ENCODE peak calls at places on chromosomes 16 and 17, in five cellular contexts. E is breast epithelium, Z is glutamatergic neuron, U is RWPE1, Y is neural crest cell. J is an unnamed sample.

GRCh38 chr16:15572329-15573001 is 70.5 kb downstream of the MARF1 start:
- DNase-seq in E (no peak), Z (no peak), U (no peak), Y (no peak), J (no peak)

GRCh38 chr16:66459878-66460277 is 32.8 kb downstream of the BEAN1 start:
- DNase-seq in E (no peak), Z (peak), U (no peak), Y (no peak), J (no peak)

GRCh38 chr17:65588194-65588808 is 26.9 kb upstream of the AXIN2 start:
- DNase-seq in E (no peak), Z (no peak), U (no peak), Y (no peak), J (no peak)

GRCh38 chr16:81748476-81749198 is 30.5 kb upstream of the PLCG2 start:
- DNase-seq in E (no peak), Z (no peak), U (no peak), Y (no peak), J (no peak)

GRCh38 chr17:77885678-77886386 is 72.7 kb upstream of the TNRC6C start:
- DNase-seq in E (no peak), Z (no peak), U (no peak), Y (no peak), J (no peak)

GRCh38 chr17:7654832-7655540 is 4.3 kb downstream of the ATP1B2 start:
- DNase-seq in E (no peak), Z (no peak), U (no peak), Y (no peak), J (no peak)

GRCh38 chr17:70644093-70644492 is 474.8 kb downstream of the KCNJ2 start:
- DNase-seq in E (no peak), Z (no peak), U (no peak), Y (no peak), J (no peak)

GRCh38 chr17:34645636-34646035 is 66.3 kb downstream of the TMEM132E start:
- DNase-seq in E (no peak), Z (no peak), U (no peak), Y (no peak), J (no peak)

GRCh38 chr17:27778193-27778592 is 22.1 kb downstream of the NOS2 start:
- DNase-seq in E (no peak), Z (no peak), U (no peak), Y (no peak), J (no peak)

GRCh38 chr16:85090873-85091521 is 21.3 kb downstream of the CIBAR2 start:
- DNase-seq in E (no peak), Z (no peak), U (no peak), Y (no peak), J (no peak)

GRCh38 chr17:57931488-57932137 is 23.6 kb downstream of the CUEDC1 start:
- DNase-seq in E (no peak), Z (no peak), U (no peak), Y (no peak), J (no peak)

GRCh38 chr17:40063034-40063765 is 435 bp downstream of the THRA start:
- DNase-seq in E (no peak), Z (peak), U (no peak), Y (peak), J (no peak)

GRCh38 chr16:74309789-74310781 is 13.5 kb downstream of the PSMD7 start:
- DNase-seq in E (no peak), Z (no peak), U (peak), Y (no peak), J (no peak)

GRCh38 chr16:79049040-79049439 is 551.5 kb downstream of the MAF start:
- DNase-seq in E (no peak), Z (no peak), U (no peak), Y (no peak), J (no peak)

GRCh38 chr17:40956401-40957254 is 10.1 kb downstream of the KRT39 start:
- DNase-seq in E (no peak), Z (no peak), U (peak), Y (no peak), J (no peak)

GRCh38 chr17:70319516-70319915 is 150.2 kb downstream of the KCNJ2 start:
- DNase-seq in E (no peak), Z (no peak), U (no peak), Y (no peak), J (no peak)

GRCh38 chr17:51590071-51590470 is 329.7 kb downstream of the UTP18 start:
- DNase-seq in E (no peak), Z (no peak), U (no peak), Y (no peak), J (no peak)

GRCh38 chr16:52545157-52545543 is 1.8 kb downstream of the TOX3 start:
- DNase-seq in E (no peak), Z (no peak), U (no peak), Y (no peak), J (no peak)

GRCh38 chr16:81136331-81137011 is 40.3 kb upstream of the GCSH start:
- DNase-seq in E (no peak), Z (no peak), U (no peak), Y (no peak), J (no peak)

GRCh38 chr17:72826602-72827001 is 265.9 kb downstream of the SLC39A11 start:
- DNase-seq in E (no peak), Z (no peak), U (peak), Y (no peak), J (no peak)

GRCh38 chr16:18969050-18969854 is 14.5 kb upstream of the TMC7 start:
- DNase-seq in E (peak), Z (peak), U (peak), Y (peak), J (peak)

GRCh38 chr17:82273327-82274133 is at the start of gene CSNK1D:
- DNase-seq in E (peak), Z (peak), U (peak), Y (peak), J (peak)

GRCh38 chr16:84643180-84643583 is 5.1 kb upstream of the KLHL36 start:
- DNase-seq in E (no peak), Z (peak), U (peak), Y (no peak), J (no peak)

GRCh38 chr17:38455288-38455915 is 27.1 kb downstream of the ARHGAP23 start:
- DNase-seq in E (no peak), Z (no peak), U (no peak), Y (no peak), J (no peak)

GRCh38 chr17:9987779-9988585 is 82.9 kb upstream of the RCVRN start:
- DNase-seq in E (no peak), Z (peak), U (peak), Y (peak), J (no peak)

GRCh38 chr16:57372372-57373116 is at the start of gene CX3CL1:
- DNase-seq in E (peak), Z (peak), U (no peak), Y (peak), J (peak)

GRCh38 chr17:18184143-18185007 is 747 bp downstream of the ALKBH5 start:
- DNase-seq in E (peak), Z (peak), U (no peak), Y (no peak), J (no peak)

GRCh38 chr17:44898768-44899073 is 524 bp downstream of the EFTUD2 start:
- DNase-seq in E (no peak), Z (no peak), U (peak), Y (no peak), J (no peak)

GRCh38 chr16:53131363-53132071 is 76.7 kb downstream of the CHD9 start:
- DNase-seq in E (peak), Z (peak), U (peak), Y (peak), J (peak)

GRCh38 chr17:36608794-36609497 is 7.6 kb downstream of the MRM1 start:
- DNase-seq in E (no peak), Z (peak), U (peak), Y (peak), J (no peak)

GRCh38 chr16:57276596-57276995 is 7.9 kb downstream of the PLLP start:
- DNase-seq in E (no peak), Z (no peak), U (peak), Y (no peak), J (no peak)

GRCh38 chr17:58575511-58575910 is 61.1 kb upstream of the MTMR4 start:
- DNase-seq in E (no peak), Z (no peak), U (peak), Y (no peak), J (no peak)

GRCh38 chr17:4988168-4988567 is 693 bp upstream of the CAMTA2 start:
- DNase-seq in E (no peak), Z (no peak), U (no peak), Y (no peak), J (no peak)

GRCh38 chr17:36057900-36058299 is 6.2 kb upstream of the CCL18 start:
- DNase-seq in E (no peak), Z (no peak), U (no peak), Y (no peak), J (no peak)

GRCh38 chr17:10628756-10629155 is 28.4 kb downstream of the MYH3 start:
- DNase-seq in E (no peak), Z (peak), U (no peak), Y (no peak), J (no peak)

GRCh38 chr16:88810868-88811599 is 694 bp downstream of the APRT start:
- DNase-seq in E (peak), Z (no peak), U (peak), Y (peak), J (no peak)

GRCh38 chr17:55159251-55159650 is 105.5 kb upstream of the HLF start:
- DNase-seq in E (no peak), Z (no peak), U (no peak), Y (no peak), J (no peak)

DNA sequence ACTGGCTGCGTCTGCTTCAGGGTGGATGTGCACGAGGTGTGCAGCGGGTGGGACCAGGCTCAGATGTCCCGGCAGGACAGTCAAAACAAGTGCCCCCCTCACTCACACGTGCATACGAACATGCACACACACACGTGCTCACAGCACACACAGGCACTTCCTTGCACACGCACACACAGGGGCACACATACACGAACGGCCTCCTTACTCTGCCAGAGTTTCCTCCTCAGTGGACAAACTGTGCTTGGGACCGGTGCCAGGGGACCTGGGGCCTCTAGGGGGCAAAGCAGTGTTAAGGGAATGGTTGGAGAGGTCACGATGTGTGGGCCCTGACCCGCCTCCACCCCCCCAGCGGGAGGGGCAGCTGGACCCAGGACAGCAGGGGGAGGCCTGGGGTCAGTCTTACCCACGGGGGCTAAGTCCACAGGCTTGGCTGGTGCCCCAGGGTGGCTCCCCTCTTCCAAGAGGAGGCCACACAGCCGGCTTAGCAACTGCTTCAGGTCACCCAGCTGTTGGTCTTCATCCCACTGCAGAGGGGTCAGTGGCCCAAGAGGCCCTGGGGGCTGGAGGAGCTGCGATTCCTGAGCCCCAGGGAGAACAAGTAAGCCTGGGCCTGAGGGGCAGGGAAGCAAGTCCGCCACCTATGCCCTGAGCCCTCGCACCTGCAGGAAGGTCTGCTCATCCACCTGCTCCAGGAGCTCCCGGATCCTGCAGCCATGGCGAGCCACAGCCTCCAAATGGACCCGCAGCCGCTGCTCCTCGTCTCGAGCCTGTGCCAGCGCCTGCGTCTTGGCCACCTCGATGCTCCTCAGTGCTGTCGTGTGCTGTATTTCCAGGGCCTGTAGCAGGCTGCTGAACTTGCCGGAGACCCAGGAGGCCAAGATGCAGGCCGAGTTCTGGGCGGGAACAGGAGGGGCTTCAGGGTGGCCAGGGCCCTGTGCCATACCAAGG is 4.9 kb downstream of the TRIM65 start:
- DNase-seq in E (no peak), Z (no peak), U (no peak), Y (no peak), J (no peak)
- TF ChIP-seq CTCF in E (no peak), Z (no peak), U (no peak), Y (no peak), J (no peak)

GRCh38 chr17:76683921-76684745 is 26.6 kb downstream of the MXRA7 start:
- DNase-seq in E (no peak), Z (no peak), U (no peak), Y (no peak), J (no peak)

GRCh38 chr17:76684756-76685155 is 26.0 kb downstream of the MXRA7 start:
- DNase-seq in E (no peak), Z (no peak), U (no peak), Y (no peak), J (no peak)

GRCh38 chr17:76681222-76682137 is 29.3 kb downstream of the MXRA7 start:
- DNase-seq in E (no peak), Z (peak), U (peak), Y (peak), J (no peak)

GRCh38 chr17:76682306-76682705 is 28.5 kb downstream of the MXRA7 start:
- DNase-seq in E (no peak), Z (no peak), U (no peak), Y (no peak), J (no peak)

GRCh38 chr17:76683011-76683755 is 27.6 kb downstream of the MXRA7 start:
- DNase-seq in E (no peak), Z (peak), U (no peak), Y (no peak), J (no peak)
- TF ChIP-seq CTCF in E (no peak), Z (peak), U (no peak), Y (no peak), J (peak)

DNA sequence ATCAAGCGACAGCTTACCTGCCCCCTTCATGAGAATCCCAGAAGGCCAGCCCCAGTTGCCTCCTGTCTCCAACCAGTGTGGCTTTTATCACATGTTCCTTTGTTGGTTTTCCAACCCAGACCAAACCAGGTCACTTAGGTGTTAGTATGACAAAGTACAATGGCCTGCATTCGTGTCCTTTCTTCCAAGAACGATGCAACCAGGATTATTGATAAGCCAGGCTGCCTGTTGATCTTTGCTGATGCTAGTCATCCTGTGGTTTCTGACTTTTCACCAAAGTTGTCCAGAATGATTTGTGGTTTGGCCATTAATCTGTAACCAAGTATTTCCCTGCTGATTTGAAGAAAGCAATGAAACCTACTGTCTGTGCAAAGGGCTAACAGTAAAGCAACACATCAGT is 191.4 kb downstream of the CYLD start:
- DNase-seq in E (no peak), Z (no peak), U (no peak), Y (no peak), J (no peak)
- TF ChIP-seq CTCF in E (no peak), Z (no peak), U (no peak), Y (no peak), J (no peak)

GRCh38 chr17:50505731-50506130 is 2.5 kb upstream of the MYCBPAP start:
- DNase-seq in E (no peak), Z (no peak), U (no peak), Y (no peak), J (no peak)

GRCh38 chr17:50511058-50511457 is 2.8 kb downstream of the MYCBPAP start:
- DNase-seq in E (no peak), Z (no peak), U (no peak), Y (no peak), J (no peak)

GRCh38 chr17:50506298-50506697 is 1.9 kb upstream of the MYCBPAP start:
- DNase-seq in E (no peak), Z (no peak), U (no peak), Y (no peak), J (no peak)

GRCh38 chr17:50508573-50509460 is 578 bp downstream of the MYCBPAP start:
- DNase-seq in E (no peak), Z (no peak), U (no peak), Y (no peak), J (no peak)

DNA sequence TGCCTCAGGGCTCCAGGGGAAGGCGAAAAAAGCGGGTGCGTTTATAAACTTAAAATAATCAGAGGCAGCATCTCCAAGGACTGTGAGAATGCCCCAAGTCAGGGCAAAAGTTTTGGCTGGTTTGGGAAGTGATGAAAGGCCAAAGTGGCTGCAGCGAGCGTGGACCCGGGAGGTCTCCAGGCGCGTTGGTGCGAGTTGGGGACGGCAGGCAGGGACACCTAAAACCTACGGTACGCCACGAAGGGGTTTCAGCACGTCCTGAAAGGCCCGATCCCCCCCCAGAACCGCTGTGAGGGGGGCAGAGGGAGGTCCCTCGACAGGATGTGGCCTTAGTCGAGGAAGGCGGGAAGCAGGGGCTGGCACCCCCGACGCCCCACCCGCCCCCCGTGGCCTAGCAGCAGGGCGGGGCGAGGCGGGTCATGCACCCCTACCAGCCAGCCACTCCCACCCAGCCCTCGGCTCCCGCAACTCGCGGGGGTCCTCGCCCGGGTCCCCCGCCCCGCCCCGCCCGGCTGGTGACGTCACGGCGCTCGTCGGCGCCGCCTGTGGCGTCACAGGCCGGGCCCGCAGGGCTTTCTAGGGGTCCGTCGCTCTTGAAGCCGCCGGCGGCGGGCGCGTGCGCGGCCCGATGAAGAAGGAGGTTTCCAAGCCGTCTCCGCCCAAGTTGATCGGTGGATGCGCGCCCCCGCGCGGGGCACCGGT is at the start of gene MYCBPAP:
- DNase-seq in E (peak), Z (peak), U (no peak), Y (peak), J (peak)
- TF ChIP-seq CTCF in E (no peak), Z (no peak), U (no peak), Y (no peak), J (no peak)

GRCh38 chr16:8758022-8758421 is 39.4 kb downstream of the TMEM186 start:
- DNase-seq in E (no peak), Z (no peak), U (no peak), Y (no peak), J (no peak)

GRCh38 chr16:8761078-8761477 is 36.4 kb downstream of the TMEM186 start:
- DNase-seq in E (no peak), Z (no peak), U (no peak), Y (no peak), J (no peak)

GRCh38 chr16:8763083-8763482 is 34.4 kb downstream of the TMEM186 start:
- DNase-seq in E (no peak), Z (no peak), U (no peak), Y (no peak), J (no peak)

GRCh38 chr16:8762254-8762653 is 35.2 kb downstream of the TMEM186 start:
- DNase-seq in E (no peak), Z (no peak), U (no peak), Y (no peak), J (no peak)

DNA sequence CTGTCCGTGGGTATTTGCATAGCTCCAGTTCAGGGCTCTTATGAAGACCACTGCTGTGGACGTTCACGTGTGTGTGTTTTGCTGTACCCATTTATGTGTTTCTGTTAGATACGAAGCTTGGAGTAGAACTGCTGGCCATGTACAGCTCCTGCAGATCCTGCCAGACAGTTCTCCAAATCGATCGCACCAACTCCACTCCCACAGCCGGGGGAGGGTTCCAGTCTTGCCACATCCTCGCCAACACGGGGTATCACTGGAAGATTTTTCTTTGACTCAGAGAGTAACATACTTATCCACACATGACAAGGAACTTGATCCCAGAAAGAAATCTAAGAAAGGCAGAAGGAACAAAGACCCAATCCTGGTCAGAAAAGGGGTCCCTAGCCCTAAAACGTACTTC is 37.4 kb downstream of the TMEM186 start:
- DNase-seq in E (no peak), Z (no peak), U (no peak), Y (no peak), J (no peak)
- TF ChIP-seq CTCF in E (no peak), Z (no peak), U (no peak), Y (no peak), J (no peak)